ENCODE peak calls at places on chromosomes 16 and 17, in six cellular contexts. A is OCI-LY7, B is PC-3, L is GM23248, X is SK-N-SH, F is neural progenitor cell. Z is an unnamed sample.

GRCh38 chr16:82633964-82634600 is 7.3 kb downstream of the CDH13 start:
- DNase-seq in A (no peak), B (peak), L (peak), X (no peak), F (no peak), Z (no peak)

GRCh38 chr16:22291020-22291419 is 6.2 kb upstream of the POLR3E start:
- DNase-seq in A (no peak), B (no peak), L (no peak), X (no peak), F (no peak), Z (no peak)

GRCh38 chr16:3610698-3611144 is 685 bp downstream of the SLX4 start:
- DNase-seq in A (no peak), B (no peak), L (peak), X (no peak), F (no peak), Z (peak)

GRCh38 chr16:54284931-54285413 is 1.6 kb downstream of the IRX3 start:
- DNase-seq in A (no peak), B (no peak), L (peak), X (peak), F (peak), Z (peak)

GRCh38 chr16:86823895-86824671 is 245.7 kb downstream of the FOXL1 start:
- DNase-seq in A (no peak), B (peak), L (peak), X (no peak), F (no peak), Z (no peak)

GRCh38 chr17:83055911-83056582 is 23.4 kb upstream of the METRNL start:
- DNase-seq in A (no peak), B (peak), L (peak), X (no peak), F (peak), Z (no peak)

GRCh38 chr17:46090871-46091270 is 91.8 kb downstream of the STH start:
- DNase-seq in A (no peak), B (no peak), L (no peak), X (no peak), F (no peak), Z (no peak)

GRCh38 chr17:67171560-67171959 is 73.4 kb downstream of the HELZ start:
- DNase-seq in A (peak), B (no peak), L (no peak), X (no peak), F (no peak), Z (no peak)

GRCh38 chr17:31877911-31878702 is 19.1 kb upstream of the COPRS start:
- DNase-seq in A (no peak), B (no peak), L (no peak), X (no peak), F (no peak), Z (no peak)

GRCh38 chr17:68368387-68368786 is 77.1 kb downstream of the ARSG start:
- DNase-seq in A (no peak), B (no peak), L (no peak), X (no peak), F (no peak), Z (no peak)

GRCh38 chr17:79974786-79975497 is 60.7 kb downstream of the TBC1D16 start:
- DNase-seq in A (no peak), B (no peak), L (no peak), X (peak), F (peak), Z (peak)

GRCh38 chr17:10614536-10615155 is 42.5 kb downstream of the MYH3 start:
- DNase-seq in A (peak), B (peak), L (peak), X (peak), F (peak), Z (peak)

GRCh38 chr17:4187076-4187475 is 44.1 kb downstream of the CYB5D2 start:
- DNase-seq in A (no peak), B (no peak), L (no peak), X (no peak), F (peak), Z (peak)

GRCh38 chr17:78237403-78238012 is 6.1 kb downstream of the TMEM235 start:
- DNase-seq in A (peak), B (no peak), L (no peak), X (peak), F (no peak), Z (no peak)

GRCh38 chr16:8623634-8624033 is 2.1 kb downstream of the METTL22 start:
- DNase-seq in A (no peak), B (peak), L (peak), X (no peak), F (no peak), Z (no peak)

GRCh38 chr16:64196444-64196843 is 925.4 kb downstream of the CDH11 start:
- DNase-seq in A (no peak), B (no peak), L (peak), X (no peak), F (no peak), Z (no peak)

GRCh38 chr16:71426069-71426879 is 15.6 kb downstream of the TLE7 start:
- DNase-seq in A (no peak), B (no peak), L (peak), X (peak), F (peak), Z (peak)

GRCh38 chr17:41383690-41384089 is 1.6 kb upstream of the KRT34 start:
- DNase-seq in A (no peak), B (no peak), L (no peak), X (no peak), F (no peak), Z (no peak)

GRCh38 chr17:57326348-57326747 is 70.0 kb downstream of the MSI2 start:
- DNase-seq in A (no peak), B (no peak), L (no peak), X (no peak), F (no peak), Z (no peak)

GRCh38 chr17:80738406-80738805 is 193.8 kb downstream of the RPTOR start:
- DNase-seq in A (peak), B (no peak), L (no peak), X (no peak), F (no peak), Z (no peak)

GRCh38 chr17:77002103-77003045 is 134.2 kb downstream of the MGAT5B start:
- DNase-seq in A (no peak), B (peak), L (peak), X (peak), F (peak), Z (peak)

GRCh38 chr16:80100846-80101451 is 439.8 kb upstream of the DYNLRB2 start:
- DNase-seq in A (no peak), B (no peak), L (no peak), X (no peak), F (no peak), Z (no peak)

GRCh38 chr17:50184611-50185398 is 16.6 kb downstream of the COL1A1 start:
- DNase-seq in A (no peak), B (no peak), L (peak), X (no peak), F (peak), Z (peak)

GRCh38 chr16:1983544-1984346 is at the start of gene GFER:
- DNase-seq in A (peak), B (peak), L (peak), X (peak), F (peak), Z (peak)

GRCh38 chr17:17728550-17729251 is 47.4 kb downstream of the RAI1 start:
- DNase-seq in A (no peak), B (peak), L (no peak), X (no peak), F (no peak), Z (no peak)

GRCh38 chr16:49455181-49455990 is 81.8 kb downstream of the C16orf78 start:
- DNase-seq in A (no peak), B (no peak), L (no peak), X (no peak), F (no peak), Z (no peak)

GRCh38 chr17:50094243-50094752 is 853 bp upstream of the PDK2 start:
- DNase-seq in A (peak), B (peak), L (peak), X (peak), F (peak), Z (peak)

GRCh38 chr17:82338858-82339633 is 5.5 kb upstream of the SECTM1 start:
- DNase-seq in A (no peak), B (peak), L (peak), X (no peak), F (peak), Z (peak)

GRCh38 chr17:7589204-7589868 is 558 bp downstream of the SOX15 start:
- DNase-seq in A (peak), B (peak), L (peak), X (peak), F (peak), Z (peak)

GRCh38 chr16:24986512-24987303 is 28.5 kb downstream of the ARHGAP17 start:
- DNase-seq in A (no peak), B (peak), L (peak), X (no peak), F (no peak), Z (no peak)
- H3K4me2 ChIP-seq in A (peak), B (peak), L (peak), X (peak), F (no peak), Z (no peak)

GRCh38 chr17:9021985-9022552 is 759 bp downstream of the NTN1 start:
- DNase-seq in A (no peak), B (no peak), L (peak), X (peak), F (peak), Z (peak)
- H3K4me3 ChIP-seq in A (peak), B (peak), L (peak), X (peak), F (peak), Z (peak)

GRCh38 chr17:75430159-75430748 is 24.8 kb upstream of the GRB2 start:
- DNase-seq in A (no peak), B (peak), L (no peak), X (no peak), F (peak), Z (peak)
- TF ChIP-seq EZH2phosphoT487 in A (no peak), B (no peak), L (no peak), X (no peak), F (no peak), Z (no peak)

DNA sequence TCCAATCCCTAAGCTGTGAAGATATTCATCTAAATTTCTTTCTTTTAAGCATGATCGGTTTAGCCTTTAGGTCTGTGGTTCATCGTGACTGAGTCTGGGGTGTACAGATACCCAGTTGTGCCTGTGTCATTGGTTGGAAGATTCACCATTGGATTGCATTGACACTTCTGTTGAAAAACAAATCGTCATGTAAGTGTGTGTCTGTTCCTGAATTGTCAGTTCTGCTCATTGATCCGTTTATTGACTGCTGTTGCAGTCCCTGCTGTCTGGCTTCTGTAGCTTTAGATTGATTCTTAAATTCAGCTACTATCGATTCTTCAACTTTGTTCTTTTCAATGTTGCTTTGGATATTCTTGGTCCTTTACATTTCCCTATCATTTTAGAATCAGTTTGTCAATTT is 21.0 kb upstream of the ZNF469 start:
- DNase-seq in A (no peak), B (no peak), L (no peak), X (no peak), F (no peak), Z (no peak)
- H3K4me2 ChIP-seq in A (no peak), B (no peak), L (no peak), X (no peak), F (no peak), Z (no peak)

GRCh38 chr16:84616515-84616914 is 1.4 kb downstream of the COTL1 start:
- DNase-seq in A (peak), B (peak), L (peak), X (no peak), F (no peak), Z (no peak)

GRCh38 chr16:84614075-84614474 is 3.8 kb downstream of the COTL1 start:
- DNase-seq in A (no peak), B (no peak), L (no peak), X (no peak), F (no peak), Z (no peak)

GRCh38 chr16:84617068-84617630 is 729 bp downstream of the COTL1 start:
- DNase-seq in A (peak), B (no peak), L (peak), X (peak), F (peak), Z (no peak)

GRCh38 chr16:84613408-84614071 is 4.3 kb downstream of the COTL1 start:
- DNase-seq in A (no peak), B (no peak), L (no peak), X (no peak), F (no peak), Z (no peak)

GRCh38 chr16:84614914-84615813 is 2.7 kb downstream of the COTL1 start:
- DNase-seq in A (no peak), B (no peak), L (no peak), X (no peak), F (no peak), Z (no peak)
- H3K4me3 ChIP-seq in A (peak), B (peak), L (peak), X (no peak), F (peak), Z (peak)

Z was measured in GM23338.